ENCODE peak calls at places on chromosomes 2 and 18, in six cellular contexts. B, J, P, I, L and G are unnamed samples.

GRCh38 chr2:45448217-45448616 is 162.8 kb downstream of the SRBD1 start:
- DNase-seq in I (no peak), P (no peak), L (no peak), B (no peak), J (no peak), G (no peak)

GRCh38 chr2:140203347-140203746 is 1423.2 kb upstream of the NXPH2 start:
- DNase-seq in P (no peak), B (no peak), J (no peak), L (no peak), I (no peak), G (no peak)

GRCh38 chr2:46635442-46635841 is 156.1 kb downstream of the TMEM247 start:
- DNase-seq in J (no peak), I (no peak), P (no peak), B (no peak), L (no peak), G (no peak)

GRCh38 chr18:60024857-60025256 is 125.1 kb downstream of the PMAIP1 start:
- DNase-seq in J (no peak), P (no peak), B (no peak), L (no peak), I (no peak), G (no peak)

GRCh38 chr2:217102941-217103340 is 243.1 kb upstream of the TNP1 start:
- DNase-seq in L (no peak), J (no peak), I (no peak), P (no peak), B (no peak), G (no peak)

GRCh38 chr2:203782262-203782976 is 76.0 kb downstream of the CD28 start:
- DNase-seq in J (peak), P (peak), L (peak), I (peak), B (peak), G (peak)

GRCh38 chr2:24164416-24164973 is 10.4 kb upstream of the FAM228A start:
- DNase-seq in I (no peak), B (peak), P (peak), J (peak), L (peak), G (peak)

GRCh38 chr2:54999182-54999581 is 51.1 kb downstream of the RTN4 start:
- DNase-seq in L (no peak), J (no peak), B (peak), I (no peak), P (no peak), G (no peak)

GRCh38 chr2:145789636-145790035 is 1269.7 kb upstream of the ZEB2 start:
- DNase-seq in P (no peak), I (no peak), L (no peak), B (no peak), J (no peak), G (no peak)

GRCh38 chr2:187869195-187869594 is 315.0 kb upstream of the TFPI start:
- DNase-seq in L (no peak), J (no peak), P (no peak), B (no peak), I (no peak), G (no peak)

GRCh38 chr2:159093496-159093895 is 125.1 kb downstream of the TANC1 start:
- DNase-seq in J (no peak), P (no peak), L (no peak), I (peak), B (no peak), G (no peak)

GRCh38 chr2:76748581-76749296 is 773.4 kb downstream of the LRRTM4 start:
- DNase-seq in J (no peak), L (no peak), P (no peak), I (no peak), B (no peak), G (no peak)

GRCh38 chr2:66929632-66930385 is 467.3 kb upstream of the ETAA1 start:
- DNase-seq in L (no peak), P (no peak), I (peak), B (no peak), J (no peak), G (no peak)

GRCh38 chr2:201261471-201261870 is 1.1 kb downstream of the CASP8 start:
- DNase-seq in P (no peak), J (no peak), L (no peak), I (no peak), B (no peak), G (no peak)

GRCh38 chr2:188776634-188777033 is 197.5 kb upstream of the COL3A1 start:
- DNase-seq in B (no peak), J (no peak), L (no peak), I (no peak), P (no peak), G (no peak)

GRCh38 chr2:10340593-10340975 is 37.9 kb downstream of the HPCAL1 start:
- DNase-seq in P (no peak), J (no peak), B (no peak), L (no peak), I (no peak), G (no peak)

DNA sequence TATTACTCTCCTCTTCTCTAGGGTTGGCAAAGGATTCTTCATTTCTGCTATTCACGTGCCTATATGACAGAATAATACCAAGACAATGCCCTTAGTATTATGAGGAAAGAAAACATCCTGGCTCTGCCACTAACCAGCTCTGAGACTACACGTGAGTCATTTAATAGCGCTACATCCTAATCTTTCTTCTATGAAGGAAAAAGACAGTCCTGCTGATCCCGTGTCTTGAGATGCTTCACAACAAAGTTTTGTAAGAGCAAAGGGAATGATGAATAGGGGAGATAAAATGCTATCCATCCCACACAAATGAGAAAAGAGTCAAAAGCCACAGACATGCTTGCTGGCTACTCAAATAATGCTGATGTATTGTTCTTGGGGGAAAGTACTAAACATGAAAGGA is 152.8 kb downstream of the PID1 start:
- DNase-seq in B (no peak), P (no peak), L (no peak), J (no peak), I (no peak), G (no peak)
- TF ChIP-seq JUN in B (no peak), P (no peak), L (no peak), J (no peak), I (no peak), G (no peak)

DNA sequence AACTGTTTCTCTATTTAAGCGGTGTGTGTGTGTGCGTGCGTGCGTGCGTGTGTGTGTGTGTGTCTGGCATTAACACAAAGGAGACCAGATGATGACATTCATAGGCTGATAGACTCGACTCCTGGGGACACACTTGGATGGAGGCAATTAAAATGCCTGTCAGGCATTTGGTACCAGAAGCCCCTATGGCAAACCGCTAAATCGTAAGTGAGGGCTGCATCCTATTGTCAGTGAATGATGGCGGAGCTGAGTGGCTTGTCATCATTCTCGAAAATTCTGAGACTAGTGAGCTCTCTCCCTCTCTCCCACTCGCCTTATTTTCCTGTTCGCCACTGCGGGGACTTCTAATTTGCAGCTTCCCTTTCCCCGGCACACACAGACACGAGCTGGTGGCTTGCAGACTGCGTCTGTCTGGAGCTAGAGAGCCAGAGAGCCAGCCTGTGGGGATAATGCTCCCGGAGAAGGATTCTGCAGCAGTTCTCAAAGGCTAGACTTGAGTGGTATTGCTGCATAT is 155.4 kb downstream of the MAP2 start:
- DNase-seq in L (no peak), B (no peak), I (peak), P (no peak), J (no peak), G (peak)
- TF ChIP-seq JUN in L (no peak), B (no peak), I (no peak), P (no peak), J (no peak), G (no peak)

DNA sequence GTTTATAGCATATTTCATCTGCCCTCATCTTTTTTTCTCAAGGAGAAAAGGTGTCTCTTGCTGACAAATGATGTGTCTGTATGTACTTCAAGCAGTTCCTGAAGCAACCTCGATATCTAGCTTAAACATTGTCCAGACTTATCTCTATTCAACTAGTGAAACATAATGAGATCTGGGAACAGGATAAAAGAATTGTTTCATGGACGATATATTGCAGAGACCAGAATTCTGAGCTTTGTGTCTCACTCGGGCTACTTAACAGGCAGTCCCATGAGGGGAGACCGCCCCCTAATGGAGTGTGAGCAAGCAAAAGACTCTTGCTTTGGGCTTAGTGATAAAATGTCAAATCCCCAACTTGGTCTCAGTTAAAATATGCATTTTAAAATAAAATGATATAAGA is 929.2 kb upstream of the SOX11 start:
- DNase-seq in P (no peak), J (no peak), L (no peak), I (peak), B (peak), G (no peak)
- TF ChIP-seq JUN in P (no peak), J (no peak), L (no peak), I (no peak), B (no peak), G (no peak)

GRCh38 chr2:30802611-30803010 is 4.6 kb downstream of the CAPN13 start:
- DNase-seq in J (no peak), P (no peak), L (no peak), I (no peak), B (no peak), G (no peak)

GRCh38 chr2:30808695-30809094 is 1.4 kb upstream of the CAPN13 start:
- DNase-seq in I (no peak), L (no peak), P (no peak), J (no peak), B (no peak), G (no peak)

GRCh38 chr2:30809938-30810337 is 2.7 kb upstream of the CAPN13 start:
- DNase-seq in I (no peak), P (no peak), B (no peak), L (no peak), J (no peak), G (no peak)

GRCh38 chr2:30803281-30803680 is 4.0 kb downstream of the CAPN13 start:
- DNase-seq in P (no peak), J (no peak), I (no peak), B (no peak), L (no peak), G (no peak)

DNA sequence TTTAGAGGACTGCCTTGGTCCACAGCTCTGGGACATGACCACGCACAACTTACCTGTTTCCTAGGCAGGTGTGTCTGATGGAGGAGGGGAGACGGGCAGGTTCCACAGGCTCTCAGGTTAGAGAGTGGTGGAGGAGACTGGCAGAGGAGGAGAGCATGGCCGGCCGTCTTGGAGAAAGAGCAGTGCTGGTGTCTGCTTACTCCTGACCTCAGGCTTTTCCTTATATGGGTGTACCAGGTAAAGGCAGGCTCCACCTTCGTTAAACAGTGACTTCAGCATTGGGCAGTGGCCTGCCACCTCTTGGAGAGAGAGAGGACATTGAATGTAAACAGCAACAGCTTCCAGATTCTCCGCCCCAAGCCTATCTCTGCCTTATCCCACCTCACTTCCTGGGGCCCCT is at the start of gene CAPN13:
- DNase-seq in B (no peak), P (peak), J (no peak), I (no peak), L (no peak), G (peak)
- TF ChIP-seq JUN in B (no peak), P (no peak), J (no peak), I (no peak), L (no peak), G (no peak)

GRCh38 chr2:240823449-240824336 is 3.7 kb upstream of the KIF1A start:
- DNase-seq in B (no peak), P (no peak), I (no peak), J (no peak), L (no peak), G (no peak)

GRCh38 chr2:240822280-240822847 is 2.3 kb upstream of the KIF1A start:
- DNase-seq in J (no peak), L (no peak), I (no peak), P (no peak), B (no peak), G (no peak)

GRCh38 chr2:240821429-240821778 is 1.4 kb upstream of the KIF1A start:
- DNase-seq in J (no peak), L (no peak), I (no peak), P (no peak), B (no peak), G (no peak)

GRCh38 chr2:240820607-240821428 is 799 bp upstream of the KIF1A start:
- DNase-seq in B (no peak), J (no peak), P (no peak), I (no peak), L (peak), G (peak)

GRCh38 chr2:240825476-240825875 is 5.5 kb upstream of the KIF1A start:
- DNase-seq in L (no peak), J (no peak), P (no peak), B (no peak), I (no peak), G (no peak)
- TF ChIP-seq JUN in L (no peak), J (no peak), P (no peak), B (no peak), I (no peak), G (no peak)

GRCh38 chr2:69741281-69742169 is at the start of gene ANXA4:
- DNase-seq in I (peak), P (peak), J (peak), B (peak), L (peak), G (peak)

GRCh38 chr2:69744456-69744855 is 2.5 kb downstream of the ANXA4 start:
- DNase-seq in B (peak), I (no peak), J (no peak), P (no peak), L (no peak), G (no peak)

GRCh38 chr2:69743847-69744264 is 1.9 kb downstream of the ANXA4 start:
- DNase-seq in I (no peak), J (no peak), P (no peak), L (no peak), B (peak), G (no peak)

DNA sequence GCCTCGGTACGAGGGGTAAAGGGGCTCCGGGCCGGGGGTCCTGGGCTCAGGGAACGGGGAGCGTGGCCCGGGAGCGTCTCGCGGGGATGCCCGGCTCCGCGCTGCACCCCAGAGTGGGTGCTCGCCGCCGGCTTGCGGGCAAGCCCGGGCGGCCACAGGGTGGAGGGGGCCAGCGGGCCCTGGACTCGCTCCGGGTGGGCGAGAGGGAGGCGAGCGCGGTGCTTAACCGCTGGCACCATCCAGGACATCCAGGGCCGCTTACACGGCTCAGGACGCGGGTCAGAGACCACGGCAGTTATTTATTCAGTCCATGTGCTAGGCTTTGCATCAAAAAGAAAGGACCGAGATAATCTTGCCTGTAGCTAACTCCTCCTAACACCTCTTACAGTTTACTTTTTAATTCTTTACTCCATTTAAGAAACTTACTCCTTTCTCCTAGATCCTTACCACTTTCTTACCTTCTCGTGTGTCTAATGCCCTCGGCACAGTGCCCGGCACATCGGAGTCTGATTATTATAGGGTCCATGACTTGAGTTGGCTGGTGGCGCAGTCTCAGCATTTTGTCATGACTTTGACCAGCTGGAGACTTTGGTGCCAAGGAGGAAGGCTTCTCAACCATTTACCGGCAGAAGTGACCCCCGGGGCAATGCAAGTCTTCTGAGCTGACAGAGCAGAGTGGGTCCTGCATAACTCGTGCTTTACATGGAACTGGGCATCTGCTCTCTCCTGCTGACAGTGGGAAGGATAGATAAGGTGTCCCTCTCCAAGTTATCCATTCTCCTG is 427 bp downstream of the ANXA4 start:
- DNase-seq in L (no peak), B (no peak), P (no peak), I (peak), J (no peak), G (peak)
- TF ChIP-seq JUN in L (no peak), B (no peak), P (no peak), I (no peak), J (no peak), G (no peak)